ENCODE peak calls at places on chromosomes 5 and 9, in nine cellular contexts. One of them, this sample, is unnamed.

GRCh38 chr5:34790087-34790486 is 48.9 kb upstream of the TTC23L start:
- DNase-seq in NCI-H510A treated with DMSO at 0.1 percent for 48 hours: no peak
- DNase-seq in NCI-H1417 treated with DMSO at 0.1 percent for 48 hours: no peak
- DNase-seq in LoVo: no peak
- DNase-seq in A549: no peak
- DNase-seq in NCI-H446: no peak
- DNase-seq in cardiac fibroblast: peak; percentile 29
- DNase-seq in naive thymus-derived CD4-positive, alpha-beta T cell: no peak
- DNase-seq in GM13977: no peak
- DNase-seq in this sample: no peak

GRCh38 chr9:134293576-134294227 is 32.6 kb upstream of the RXRA start:
- DNase-seq in NCI-H446: no peak
- DNase-seq in NCI-H510A treated with DMSO at 0.1 percent for 48 hours: no peak
- DNase-seq in NCI-H1417 treated with DMSO at 0.1 percent for 48 hours: no peak
- DNase-seq in GM13977: no peak
- DNase-seq in cardiac fibroblast: no peak
- DNase-seq in naive thymus-derived CD4-positive, alpha-beta T cell: peak; percentile 14
- DNase-seq in A549: no peak
- DNase-seq in LoVo: no peak
- DNase-seq in this sample: no peak

GRCh38 chr9:129402341-129402739 is 218.6 kb downstream of the C9orf50 start:
- DNase-seq in NCI-H446: no peak
- DNase-seq in LoVo: no peak
- DNase-seq in NCI-H510A treated with DMSO at 0.1 percent for 48 hours: peak; percentile 45
- DNase-seq in GM13977: no peak
- DNase-seq in naive thymus-derived CD4-positive, alpha-beta T cell: no peak
- DNase-seq in A549: no peak
- DNase-seq in NCI-H1417 treated with DMSO at 0.1 percent for 48 hours: no peak
- DNase-seq in cardiac fibroblast: no peak
- DNase-seq in this sample: no peak

GRCh38 chr5:72817076-72817476 is 615 bp downstream of the TNPO1 start:
- DNase-seq in cardiac fibroblast: peak; percentile 74
- DNase-seq in GM13977: peak; percentile 64
- DNase-seq in LoVo: peak; percentile 46
- DNase-seq in NCI-H510A treated with DMSO at 0.1 percent for 48 hours: peak; percentile 14
- DNase-seq in NCI-H1417 treated with DMSO at 0.1 percent for 48 hours: no peak
- DNase-seq in A549: peak; percentile 22
- DNase-seq in naive thymus-derived CD4-positive, alpha-beta T cell: no peak
- DNase-seq in NCI-H446: no peak
- DNase-seq in this sample: peak; percentile 45

GRCh38 chr5:80516826-80517225 is 28.9 kb downstream of the FAM151B start:
- DNase-seq in NCI-H1417 treated with DMSO at 0.1 percent for 48 hours: no peak
- DNase-seq in LoVo: peak; percentile 5
- DNase-seq in naive thymus-derived CD4-positive, alpha-beta T cell: no peak
- DNase-seq in A549: peak; percentile 20
- DNase-seq in cardiac fibroblast: peak; percentile 94
- DNase-seq in GM13977: no peak
- DNase-seq in NCI-H510A treated with DMSO at 0.1 percent for 48 hours: no peak
- DNase-seq in NCI-H446: no peak
- DNase-seq in this sample: no peak

GRCh38 chr5:53250151-53250550 is 140.6 kb upstream of the MOCS2 start:
- DNase-seq in naive thymus-derived CD4-positive, alpha-beta T cell: no peak
- DNase-seq in NCI-H446: no peak
- DNase-seq in NCI-H510A treated with DMSO at 0.1 percent for 48 hours: no peak
- DNase-seq in A549: no peak
- DNase-seq in NCI-H1417 treated with DMSO at 0.1 percent for 48 hours: no peak
- DNase-seq in cardiac fibroblast: no peak
- DNase-seq in GM13977: no peak
- DNase-seq in LoVo: no peak
- DNase-seq in this sample: no peak

GRCh38 chr5:89471115-89471514 is 588.1 kb upstream of the MEF2C start:
- DNase-seq in NCI-H446: no peak
- DNase-seq in LoVo: no peak
- DNase-seq in NCI-H510A treated with DMSO at 0.1 percent for 48 hours: no peak
- DNase-seq in NCI-H1417 treated with DMSO at 0.1 percent for 48 hours: no peak
- DNase-seq in GM13977: no peak
- DNase-seq in A549: no peak
- DNase-seq in cardiac fibroblast: no peak
- DNase-seq in naive thymus-derived CD4-positive, alpha-beta T cell: no peak
- DNase-seq in this sample: no peak

GRCh38 chr5:148482697-148483462 is 99.1 kb downstream of the FBXO38 start:
- DNase-seq in NCI-H446: peak; percentile 4
- DNase-seq in NCI-H1417 treated with DMSO at 0.1 percent for 48 hours: no peak
- DNase-seq in GM13977: peak; percentile 51
- DNase-seq in naive thymus-derived CD4-positive, alpha-beta T cell: peak; percentile 52
- DNase-seq in A549: peak; percentile 69
- DNase-seq in cardiac fibroblast: peak; percentile 77
- DNase-seq in NCI-H510A treated with DMSO at 0.1 percent for 48 hours: no peak
- DNase-seq in LoVo: no peak
- DNase-seq in this sample: peak; percentile 38

GRCh38 chr5:43428034-43428712 is 16.0 kb upstream of the CCL28 start:
- DNase-seq in NCI-H1417 treated with DMSO at 0.1 percent for 48 hours: no peak
- DNase-seq in A549: no peak
- DNase-seq in NCI-H510A treated with DMSO at 0.1 percent for 48 hours: no peak
- DNase-seq in GM13977: no peak
- DNase-seq in NCI-H446: no peak
- DNase-seq in naive thymus-derived CD4-positive, alpha-beta T cell: no peak
- DNase-seq in cardiac fibroblast: peak; percentile 73
- DNase-seq in LoVo: no peak
- DNase-seq in this sample: no peak

GRCh38 chr5:95759634-95760033 is 28.5 kb downstream of the RHOBTB3 start:
- DNase-seq in NCI-H446: no peak
- DNase-seq in naive thymus-derived CD4-positive, alpha-beta T cell: no peak
- DNase-seq in NCI-H1417 treated with DMSO at 0.1 percent for 48 hours: no peak
- DNase-seq in NCI-H510A treated with DMSO at 0.1 percent for 48 hours: peak; percentile 23
- DNase-seq in GM13977: no peak
- DNase-seq in A549: no peak
- DNase-seq in cardiac fibroblast: peak; percentile 69
- DNase-seq in LoVo: no peak
- DNase-seq in this sample: peak; percentile 98

GRCh38 chr5:117394506-117395157 is 820.0 kb upstream of the SEMA6A start:
- DNase-seq in NCI-H446: no peak
- DNase-seq in naive thymus-derived CD4-positive, alpha-beta T cell: no peak
- DNase-seq in LoVo: no peak
- DNase-seq in cardiac fibroblast: no peak
- DNase-seq in NCI-H510A treated with DMSO at 0.1 percent for 48 hours: no peak
- DNase-seq in A549: no peak
- DNase-seq in NCI-H1417 treated with DMSO at 0.1 percent for 48 hours: no peak
- DNase-seq in GM13977: no peak
- DNase-seq in this sample: no peak

GRCh38 chr5:157603333-157604190 is 28.0 kb upstream of the ADAM19 start:
- DNase-seq in NCI-H1417 treated with DMSO at 0.1 percent for 48 hours: no peak
- DNase-seq in naive thymus-derived CD4-positive, alpha-beta T cell: peak; percentile 16
- DNase-seq in GM13977: no peak
- DNase-seq in NCI-H510A treated with DMSO at 0.1 percent for 48 hours: no peak
- DNase-seq in A549: peak; percentile 33
- DNase-seq in LoVo: peak; percentile 48
- DNase-seq in NCI-H446: no peak
- DNase-seq in cardiac fibroblast: peak; percentile 94
- DNase-seq in this sample: peak; percentile 81

GRCh38 chr5:154505567-154505966 is 27.5 kb upstream of the HAND1 start:
- DNase-seq in A549: no peak
- DNase-seq in GM13977: no peak
- DNase-seq in naive thymus-derived CD4-positive, alpha-beta T cell: no peak
- DNase-seq in cardiac fibroblast: no peak
- DNase-seq in NCI-H446: no peak
- DNase-seq in NCI-H510A treated with DMSO at 0.1 percent for 48 hours: no peak
- DNase-seq in LoVo: no peak
- DNase-seq in NCI-H1417 treated with DMSO at 0.1 percent for 48 hours: no peak
- DNase-seq in this sample: no peak

GRCh38 chr9:106758911-106759310 is 104.1 kb upstream of the ZNF462 start:
- DNase-seq in LoVo: no peak
- DNase-seq in NCI-H510A treated with DMSO at 0.1 percent for 48 hours: no peak
- DNase-seq in NCI-H446: no peak
- DNase-seq in NCI-H1417 treated with DMSO at 0.1 percent for 48 hours: no peak
- DNase-seq in cardiac fibroblast: peak; percentile 29
- DNase-seq in naive thymus-derived CD4-positive, alpha-beta T cell: no peak
- DNase-seq in GM13977: no peak
- DNase-seq in A549: no peak
- DNase-seq in this sample: no peak

GRCh38 chr9:89442981-89443817 is 54.7 kb downstream of the SEMA4D start:
- DNase-seq in NCI-H510A treated with DMSO at 0.1 percent for 48 hours: no peak
- DNase-seq in A549: no peak
- DNase-seq in GM13977: peak; percentile 64
- DNase-seq in cardiac fibroblast: peak; percentile 46
- DNase-seq in NCI-H1417 treated with DMSO at 0.1 percent for 48 hours: no peak
- DNase-seq in naive thymus-derived CD4-positive, alpha-beta T cell: no peak
- DNase-seq in NCI-H446: no peak
- DNase-seq in LoVo: no peak
- DNase-seq in this sample: no peak